ENCODE peak calls at places on chromosome 10, in six cellular contexts. Y is NCI-H1092, N is WTC11, T is ACHN, Q is AG04450, Z is fibroblast of pulmonary artery. W is an unnamed sample.

GRCh38 chr10:3757638-3758490 is 27.1 kb downstream of the KLF6 start:
- DNase-seq in Z (peak; percentile 37), T (no peak), Y (no peak), Q (no peak), N (no peak), W (peak; percentile 39)

GRCh38 chr10:103327906-103328305 is 23.0 kb downstream of the PCGF6 start:
- DNase-seq in Y (no peak), Q (no peak), N (no peak), Z (no peak), T (no peak), W (no peak)

GRCh38 chr10:16891375-16892313 is 74.4 kb upstream of the RSU1 start:
- DNase-seq in Y (no peak), T (peak; percentile 88), N (peak; percentile 65), Q (peak; percentile 18), Z (peak; percentile 75), W (peak; percentile 63)

GRCh38 chr10:70685461-70685911 is 13.2 kb downstream of the ADAMTS14 start:
- DNase-seq in T (no peak), N (no peak), Q (no peak), Z (no peak), Y (no peak), W (no peak)

GRCh38 chr10:7562026-7562425 is 104.7 kb downstream of the ITIH5 start:
- DNase-seq in Z (no peak), Y (no peak), N (no peak), Q (no peak), T (no peak), W (no peak)

GRCh38 chr10:49628599-49628998 is 14.8 kb downstream of the CHAT start:
- DNase-seq in N (peak; percentile 0), Z (no peak), Y (no peak), Q (no peak), T (no peak), W (no peak)

GRCh38 chr10:80204801-80205477 is 398 bp downstream of the ANXA11 start:
- DNase-seq in Q (no peak), T (peak; percentile 42), Y (no peak), N (no peak), Z (no peak), W (peak; percentile 72)

GRCh38 chr10:74927701-74928100 is 101.3 kb downstream of the KAT6B start:
- DNase-seq in N (no peak), Q (no peak), Y (no peak), Z (no peak), T (no peak), W (no peak)

GRCh38 chr10:5046410-5046809 is 42.8 kb upstream of the AKR1C2 start:
- DNase-seq in Z (no peak), N (no peak), Y (no peak), T (no peak), Q (no peak), W (no peak)

GRCh38 chr10:125742465-125742864 is 23.0 kb downstream of the EDRF1 start:
- DNase-seq in N (no peak), Y (no peak), Z (peak; percentile 11), Q (no peak), T (peak; percentile 22), W (peak; percentile 14)

GRCh38 chr10:77121829-77122228 is 515.8 kb downstream of the KCNMA1 start:
- DNase-seq in Q (no peak), Y (no peak), T (no peak), Z (no peak), N (no peak), W (no peak)

GRCh38 chr10:132376394-132376851 is 20.6 kb upstream of the PWWP2B start:
- DNase-seq in Y (no peak), Q (no peak), Z (no peak), N (no peak), T (no peak), W (no peak)

GRCh38 chr10:129465796-129466702 is 992 bp upstream of the MGMT start:
- DNase-seq in Y (no peak), N (no peak), Q (no peak), Z (no peak), T (no peak), W (no peak)

GRCh38 chr10:109969907-109970306 is 37.9 kb upstream of the ADD3 start:
- DNase-seq in N (no peak), Y (no peak), Q (no peak), Z (no peak), T (no peak), W (no peak)

GRCh38 chr10:121681982-121682687 is 83.9 kb upstream of the FGFR2 start:
- DNase-seq in Q (no peak), T (no peak), Z (no peak), Y (no peak), N (no peak), W (no peak)

GRCh38 chr10:125679436-125679835 is 3.5 kb downstream of the TEX36 start:
- DNase-seq in Q (no peak), N (no peak), T (no peak), Z (no peak), Y (no peak), W (no peak)

GRCh38 chr10:97759157-97759980 is 12.4 kb downstream of the SFRP5 start:
- DNase-seq in Y (peak; percentile 34), N (peak; percentile 90), T (peak; percentile 71), Q (peak; percentile 20), Z (peak; percentile 74), W (peak; percentile 88)

GRCh38 chr10:80660736-80661135 is 123.0 kb downstream of the SH2D4B start:
- DNase-seq in Y (no peak), T (no peak), Z (no peak), N (no peak), Q (no peak), W (no peak)

GRCh38 chr10:116760919-116761318 is 18.6 kb upstream of the HSPA12A start:
- DNase-seq in Z (no peak), Q (no peak), N (no peak), T (no peak), Y (no peak), W (no peak)

GRCh38 chr10:101770331-101771215 is 5.3 kb downstream of the FGF8 start:
- DNase-seq in Q (no peak), Y (no peak), T (no peak), N (no peak), Z (no peak), W (no peak)

GRCh38 chr10:95675403-95676116 is 18.2 kb downstream of the TCTN3 start:
- DNase-seq in Q (no peak), Z (no peak), T (no peak), N (no peak), Y (no peak), W (no peak)

GRCh38 chr10:11176746-11177145 is 159.1 kb downstream of the CELF2 start:
- DNase-seq in Y (no peak), Z (no peak), Q (no peak), N (no peak), T (no peak), W (no peak)

GRCh38 chr10:72009430-72010081 is 45.4 kb downstream of the CHST3 start:
- DNase-seq in Q (peak; percentile 85), T (no peak), N (no peak), Y (peak; percentile 5), Z (peak; percentile 99), W (peak; percentile 96)

GRCh38 chr10:132065491-132066105 is at the start of gene JAKMIP3:
- DNase-seq in Q (peak; percentile 91), Z (peak; percentile 91), Y (no peak), T (peak; percentile 89), N (peak; percentile 64), W (peak; percentile 90)

GRCh38 chr10:97861351-97861750 is 11.7 kb downstream of the GOLGA7B start:
- DNase-seq in N (no peak), Q (no peak), Y (no peak), Z (peak; percentile 18), T (peak; percentile 90), W (peak; percentile 73)

GRCh38 chr10:23067939-23068775 is 27.2 kb upstream of the MSRB2 start:
- DNase-seq in Z (peak; percentile 85), N (peak; percentile 76), Q (peak; percentile 51), T (peak; percentile 56), Y (peak; percentile 33), W (peak; percentile 90)

GRCh38 chr10:4865945-4866661 is 40.1 kb downstream of the AKR1E2 start:
- DNase-seq in N (no peak), T (no peak), Q (no peak), Z (peak; percentile 54), Y (no peak), W (no peak)

GRCh38 chr10:1549591-1550290 is 187.6 kb downstream of the ADARB2 start:
- DNase-seq in T (no peak), N (no peak), Y (peak; percentile 89), Z (no peak), Q (no peak), W (no peak)

GRCh38 chr10:74743401-74743800 is 83.0 kb upstream of the KAT6B start:
- DNase-seq in Q (no peak), Y (no peak), N (no peak), Z (no peak), T (no peak), W (no peak)

GRCh38 chr10:8051109-8051781 is 3.2 kb upstream of the GATA3 start:
- DNase-seq in T (no peak), Z (no peak), Q (no peak), Y (no peak), N (no peak), W (no peak)

GRCh38 chr10:100470367-100470766 is 7.6 kb downstream of the WNT8B start:
- DNase-seq in Y (no peak), T (no peak), N (no peak), Z (peak; percentile 14), Q (no peak), W (no peak)

GRCh38 chr10:104085801-104086400 is at the start of gene COL17A1:
- DNase-seq in N (no peak), Q (no peak), Y (no peak), Z (no peak), T (no peak), W (no peak)

W was measured in astrocyte of the hippocampus.